ENCODE peak calls at places on chromosomes 3 and 15, in six cellular contexts. One of them, this sample, is unnamed.

GRCh38 chr3:194761384-194761783 is 75.7 kb downstream of the FAM43A start:
- DNase-seq in sigmoid colon: peak; percentile 42
- DNase-seq in adipocyte: no peak
- DNase-seq in OCI-LY7: no peak
- DNase-seq in adrenal gland: peak; percentile 57
- DNase-seq in mammary epithelial cell: peak; percentile 30
- DNase-seq in this sample: peak; percentile 32

GRCh38 chr3:126982125-126982521 is 792 bp upstream of the PLXNA1 start:
- DNase-seq in sigmoid colon: no peak
- DNase-seq in adipocyte: no peak
- DNase-seq in OCI-LY7: no peak
- DNase-seq in adrenal gland: no peak
- DNase-seq in mammary epithelial cell: peak; percentile 64
- DNase-seq in this sample: peak; percentile 7

GRCh38 chr3:194326192-194327029 is 24.7 kb downstream of the CPN2 start:
- DNase-seq in sigmoid colon: no peak
- DNase-seq in adipocyte: no peak
- DNase-seq in OCI-LY7: no peak
- DNase-seq in adrenal gland: no peak
- DNase-seq in mammary epithelial cell: peak; percentile 29
- DNase-seq in this sample: no peak

GRCh38 chr3:150449169-150449721 is 41.1 kb downstream of the TSC22D2 start:
- DNase-seq in sigmoid colon: no peak
- DNase-seq in adipocyte: peak; percentile 74
- DNase-seq in OCI-LY7: no peak
- DNase-seq in adrenal gland: no peak
- DNase-seq in mammary epithelial cell: peak; percentile 70
- DNase-seq in this sample: peak; percentile 80

GRCh38 chr3:120364821-120365220 is 15.7 kb upstream of the LRRC58 start:
- DNase-seq in sigmoid colon: no peak
- DNase-seq in adipocyte: peak; percentile 52
- DNase-seq in OCI-LY7: no peak
- DNase-seq in adrenal gland: no peak
- DNase-seq in mammary epithelial cell: peak; percentile 16
- DNase-seq in this sample: no peak

GRCh38 chr15:65942436-65942835 is 73.1 kb downstream of the RAB11A start:
- DNase-seq in sigmoid colon: no peak
- DNase-seq in adipocyte: no peak
- DNase-seq in OCI-LY7: no peak
- DNase-seq in adrenal gland: no peak
- DNase-seq in mammary epithelial cell: no peak
- DNase-seq in this sample: no peak

GRCh38 chr15:31483053-31483923 is 156.7 kb downstream of the KLF13 start:
- DNase-seq in sigmoid colon: no peak
- DNase-seq in adipocyte: peak; percentile 33
- DNase-seq in OCI-LY7: no peak
- DNase-seq in adrenal gland: peak; percentile 49
- DNase-seq in mammary epithelial cell: no peak
- DNase-seq in this sample: no peak

GRCh38 chr3:10366681-10367101 is 45.8 kb upstream of the SEC13 start:
- DNase-seq in sigmoid colon: no peak
- DNase-seq in adipocyte: peak; percentile 89
- DNase-seq in OCI-LY7: no peak
- DNase-seq in adrenal gland: no peak
- DNase-seq in mammary epithelial cell: peak; percentile 92
- DNase-seq in this sample: peak; percentile 96

GRCh38 chr15:89837134-89837829 is 22.6 kb upstream of the ANPEP start:
- DNase-seq in sigmoid colon: no peak
- DNase-seq in adipocyte: peak; percentile 50
- DNase-seq in OCI-LY7: no peak
- DNase-seq in adrenal gland: no peak
- DNase-seq in mammary epithelial cell: peak; percentile 76
- DNase-seq in this sample: peak; percentile 34

GRCh38 chr3:71585891-71586809 is 2.6 kb upstream of the FOXP1 start:
- DNase-seq in sigmoid colon: no peak
- DNase-seq in adipocyte: peak; percentile 79
- DNase-seq in OCI-LY7: peak; percentile 57
- DNase-seq in adrenal gland: no peak
- DNase-seq in mammary epithelial cell: no peak
- DNase-seq in this sample: peak; percentile 56

GRCh38 chr3:140441006-140441405 is 236.9 kb upstream of the TRIM42 start:
- DNase-seq in sigmoid colon: no peak
- DNase-seq in adipocyte: peak; percentile 72
- DNase-seq in OCI-LY7: no peak
- DNase-seq in adrenal gland: peak; percentile 84
- DNase-seq in mammary epithelial cell: peak; percentile 77
- DNase-seq in this sample: peak; percentile 72

GRCh38 chr3:63864008-63864871 is 573 bp downstream of the ATXN7 start:
- DNase-seq in sigmoid colon: no peak
- DNase-seq in adipocyte: peak; percentile 53
- DNase-seq in OCI-LY7: peak; percentile 57
- DNase-seq in adrenal gland: peak; percentile 67
- DNase-seq in mammary epithelial cell: peak; percentile 9
- DNase-seq in this sample: no peak

GRCh38 chr15:75104804-75105557 is 81.6 kb downstream of the PPCDC start:
- DNase-seq in sigmoid colon: no peak
- DNase-seq in adipocyte: peak; percentile 96
- DNase-seq in OCI-LY7: peak; percentile 62
- DNase-seq in adrenal gland: peak; percentile 65
- DNase-seq in mammary epithelial cell: peak; percentile 95
- DNase-seq in this sample: peak; percentile 99

DNA sequence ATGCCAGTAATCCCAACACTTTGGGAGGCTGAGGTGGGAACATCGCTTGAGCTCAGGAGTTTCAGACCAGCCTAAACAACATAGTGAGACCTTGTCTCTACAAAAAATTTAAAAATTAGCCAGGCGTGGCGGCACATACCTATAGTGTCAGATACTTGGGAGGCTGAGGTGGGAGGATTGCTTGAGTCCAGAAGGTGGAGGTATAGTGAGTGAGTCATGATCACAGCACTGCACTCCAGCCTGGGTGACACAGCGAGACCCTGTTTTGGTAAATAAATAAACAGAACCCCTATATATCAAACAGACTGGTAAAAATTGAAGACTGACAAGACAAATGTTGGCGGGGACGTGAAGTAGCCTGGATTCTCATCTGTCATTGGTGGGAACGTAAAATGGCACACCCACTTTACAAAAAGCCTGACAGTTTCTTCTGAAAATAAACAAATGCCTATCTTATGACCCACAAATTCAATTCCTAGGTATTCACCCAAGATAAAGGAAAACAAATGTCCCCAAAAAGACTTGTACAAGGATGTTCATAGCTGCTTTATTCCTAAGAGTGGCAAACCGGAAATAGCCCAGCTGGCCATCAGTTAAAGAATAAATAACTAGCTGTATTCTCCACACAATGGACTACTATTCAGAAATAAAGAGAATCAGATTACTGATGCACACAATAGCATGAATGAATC is 47.0 kb upstream of the GK5 start:
- DNase-seq in sigmoid colon: no peak
- DNase-seq in adipocyte: no peak
- DNase-seq in OCI-LY7: no peak
- DNase-seq in adrenal gland: no peak
- DNase-seq in mammary epithelial cell: no peak
- DNase-seq in this sample: no peak
- H3K4me1 ChIP-seq in sigmoid colon: no peaks in the 10 kb centered on the region
- H3K4me1 ChIP-seq in adipocyte: peaks cover 26% of the 10 kb centered on the region
- H3K4me1 ChIP-seq in OCI-LY7: no peaks in the 10 kb centered on the region
- H3K4me1 ChIP-seq in adrenal gland: peaks cover 24% of the 10 kb centered on the region
- H3K4me1 ChIP-seq in mammary epithelial cell: peaks cover 7% of the 10 kb centered on the region
- H3K4me1 ChIP-seq in this sample: no peaks in the 10 kb centered on the region

DNA sequence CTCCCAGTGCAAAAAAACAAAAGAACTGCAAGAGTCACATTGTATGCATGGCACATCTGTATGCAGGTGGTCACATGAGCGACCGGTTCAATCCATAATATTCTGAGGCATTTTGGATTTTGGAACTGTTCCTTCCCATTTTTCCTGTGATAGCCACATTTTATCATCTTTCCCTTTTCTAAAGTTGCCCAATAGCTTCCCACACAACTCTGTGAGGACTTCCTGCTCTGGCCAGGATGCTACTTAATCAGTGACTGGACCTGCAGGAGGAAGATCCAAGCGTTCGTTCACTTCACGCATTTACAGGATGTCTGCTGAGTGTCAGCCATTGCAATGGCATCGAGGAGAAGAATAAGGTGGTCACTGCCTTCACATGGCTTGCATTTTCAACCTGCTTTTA is 9.8 kb downstream of the KLHL6 start:
- DNase-seq in sigmoid colon: no peak
- DNase-seq in adipocyte: no peak
- DNase-seq in OCI-LY7: no peak
- DNase-seq in adrenal gland: no peak
- DNase-seq in mammary epithelial cell: no peak
- DNase-seq in this sample: no peak
- H3K4me1 ChIP-seq in sigmoid colon: no peaks in the 10 kb centered on the region
- H3K4me1 ChIP-seq in adipocyte: peaks cover 11% of the 10 kb centered on the region
- H3K4me1 ChIP-seq in OCI-LY7: peaks cover 100% of the 10 kb centered on the region
- H3K4me1 ChIP-seq in adrenal gland: no peaks in the 10 kb centered on the region
- H3K4me1 ChIP-seq in mammary epithelial cell: peaks cover 10% of the 10 kb centered on the region
- H3K4me1 ChIP-seq in this sample: no peaks in the 10 kb centered on the region

GRCh38 chr3:112654492-112654891 is 13.5 kb upstream of the CCDC80 start:
- DNase-seq in sigmoid colon: no peak
- DNase-seq in adipocyte: no peak
- DNase-seq in OCI-LY7: no peak
- DNase-seq in adrenal gland: no peak
- DNase-seq in mammary epithelial cell: no peak
- DNase-seq in this sample: peak; percentile 31

GRCh38 chr3:112653209-112653871 is 12.4 kb upstream of the CCDC80 start:
- DNase-seq in sigmoid colon: peak; percentile 68
- DNase-seq in adipocyte: peak; percentile 92
- DNase-seq in OCI-LY7: no peak
- DNase-seq in adrenal gland: no peak
- DNase-seq in mammary epithelial cell: peak; percentile 90
- DNase-seq in this sample: peak; percentile 94

GRCh38 chr3:112656045-112656444 is 15.1 kb upstream of the CCDC80 start:
- DNase-seq in sigmoid colon: no peak
- DNase-seq in adipocyte: no peak
- DNase-seq in OCI-LY7: no peak
- DNase-seq in adrenal gland: no peak
- DNase-seq in mammary epithelial cell: no peak
- DNase-seq in this sample: peak; percentile 42

GRCh38 chr3:112654979-112655378 is 14.0 kb upstream of the CCDC80 start:
- DNase-seq in sigmoid colon: no peak
- DNase-seq in adipocyte: no peak
- DNase-seq in OCI-LY7: no peak
- DNase-seq in adrenal gland: no peak
- DNase-seq in mammary epithelial cell: no peak
- DNase-seq in this sample: no peak

GRCh38 chr3:112653881-112654300 is 12.9 kb upstream of the CCDC80 start:
- DNase-seq in sigmoid colon: peak; percentile 83
- DNase-seq in adipocyte: peak; percentile 84
- DNase-seq in OCI-LY7: no peak
- DNase-seq in adrenal gland: no peak
- DNase-seq in mammary epithelial cell: peak; percentile 64
- DNase-seq in this sample: peak; percentile 72
- H3K4me1 ChIP-seq in sigmoid colon: peaks cover 26% of the 10 kb centered on the region
- H3K4me1 ChIP-seq in adipocyte: peaks cover 61% of the 10 kb centered on the region
- H3K4me1 ChIP-seq in OCI-LY7: no peaks in the 10 kb centered on the region
- H3K4me1 ChIP-seq in adrenal gland: no peaks in the 10 kb centered on the region
- H3K4me1 ChIP-seq in mammary epithelial cell: peaks cover 53% of the 10 kb centered on the region
- H3K4me1 ChIP-seq in this sample: peaks cover 67% of the 10 kb centered on the region

GRCh38 chr15:63234479-63234878 is 42.9 kb upstream of the APH1B start:
- DNase-seq in sigmoid colon: peak; percentile 81
- DNase-seq in adipocyte: peak; percentile 65
- DNase-seq in OCI-LY7: no peak
- DNase-seq in adrenal gland: peak; percentile 84
- DNase-seq in mammary epithelial cell: peak; percentile 44
- DNase-seq in this sample: peak; percentile 22

GRCh38 chr15:63231717-63232116 is 42.3 kb downstream of the RAB8B start:
- DNase-seq in sigmoid colon: no peak
- DNase-seq in adipocyte: no peak
- DNase-seq in OCI-LY7: no peak
- DNase-seq in adrenal gland: no peak
- DNase-seq in mammary epithelial cell: no peak
- DNase-seq in this sample: no peak

GRCh38 chr15:63232400-63232799 is 43.0 kb downstream of the RAB8B start:
- DNase-seq in sigmoid colon: no peak
- DNase-seq in adipocyte: no peak
- DNase-seq in OCI-LY7: peak; percentile 17
- DNase-seq in adrenal gland: no peak
- DNase-seq in mammary epithelial cell: no peak
- DNase-seq in this sample: peak; percentile 56

GRCh38 chr15:63233667-63234419 is 43.6 kb upstream of the APH1B start:
- DNase-seq in sigmoid colon: no peak
- DNase-seq in adipocyte: peak; percentile 62
- DNase-seq in OCI-LY7: no peak
- DNase-seq in adrenal gland: no peak
- DNase-seq in mammary epithelial cell: no peak
- DNase-seq in this sample: peak; percentile 48

DNA sequence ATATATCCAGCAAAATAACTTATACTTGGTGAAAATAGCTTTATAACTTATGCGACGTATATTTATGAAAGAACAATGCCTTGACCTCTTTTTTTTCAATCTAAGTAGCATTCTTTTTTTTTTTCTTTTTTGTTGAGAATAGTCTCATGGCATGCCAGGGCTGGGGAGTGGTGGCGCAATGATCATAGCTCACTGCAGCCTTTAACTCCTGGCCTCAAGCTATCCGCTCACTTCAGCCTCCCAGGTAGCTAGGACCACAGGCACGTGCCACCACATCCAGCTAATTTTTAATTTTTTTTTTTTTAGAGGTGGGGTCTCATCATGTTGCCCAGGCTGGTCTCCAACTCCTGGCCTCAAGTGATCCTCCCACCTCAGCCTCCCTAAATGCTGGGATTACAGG is 43.5 kb downstream of the RAB8B start:
- DNase-seq in sigmoid colon: peak; percentile 68
- DNase-seq in adipocyte: no peak
- DNase-seq in OCI-LY7: no peak
- DNase-seq in adrenal gland: peak; percentile 63
- DNase-seq in mammary epithelial cell: no peak
- DNase-seq in this sample: no peak
- H3K4me1 ChIP-seq in sigmoid colon: peaks cover 19% of the 10 kb centered on the region
- H3K4me1 ChIP-seq in adipocyte: peaks cover 55% of the 10 kb centered on the region
- H3K4me1 ChIP-seq in OCI-LY7: peaks cover 21% of the 10 kb centered on the region
- H3K4me1 ChIP-seq in adrenal gland: peaks cover 76% of the 10 kb centered on the region
- H3K4me1 ChIP-seq in mammary epithelial cell: peaks cover 34% of the 10 kb centered on the region
- H3K4me1 ChIP-seq in this sample: peaks cover 56% of the 10 kb centered on the region

GRCh38 chr3:172063456-172064432 is 24.4 kb downstream of the FNDC3B start:
- DNase-seq in sigmoid colon: no peak
- DNase-seq in adipocyte: no peak
- DNase-seq in OCI-LY7: no peak
- DNase-seq in adrenal gland: no peak
- DNase-seq in mammary epithelial cell: no peak
- DNase-seq in this sample: no peak

GRCh38 chr3:172065534-172065933 is 26.2 kb downstream of the FNDC3B start:
- DNase-seq in sigmoid colon: no peak
- DNase-seq in adipocyte: peak; percentile 79
- DNase-seq in OCI-LY7: no peak
- DNase-seq in adrenal gland: no peak
- DNase-seq in mammary epithelial cell: no peak
- DNase-seq in this sample: no peak

GRCh38 chr3:172066880-172067778 is 27.8 kb downstream of the FNDC3B start:
- DNase-seq in sigmoid colon: no peak
- DNase-seq in adipocyte: no peak
- DNase-seq in OCI-LY7: no peak
- DNase-seq in adrenal gland: no peak
- DNase-seq in mammary epithelial cell: no peak
- DNase-seq in this sample: no peak

GRCh38 chr3:172067837-172068440 is 28.6 kb downstream of the FNDC3B start:
- DNase-seq in sigmoid colon: no peak
- DNase-seq in adipocyte: no peak
- DNase-seq in OCI-LY7: no peak
- DNase-seq in adrenal gland: no peak
- DNase-seq in mammary epithelial cell: no peak
- DNase-seq in this sample: no peak

GRCh38 chr3:172065967-172066762 is 26.8 kb downstream of the FNDC3B start:
- DNase-seq in sigmoid colon: no peak
- DNase-seq in adipocyte: peak; percentile 55
- DNase-seq in OCI-LY7: no peak
- DNase-seq in adrenal gland: no peak
- DNase-seq in mammary epithelial cell: no peak
- DNase-seq in this sample: peak; percentile 18
- H3K4me1 ChIP-seq in sigmoid colon: peaks cover 68% of the 10 kb centered on the region
- H3K4me1 ChIP-seq in adipocyte: peaks cover 86% of the 10 kb centered on the region
- H3K4me1 ChIP-seq in OCI-LY7: peaks cover 38% of the 10 kb centered on the region
- H3K4me1 ChIP-seq in adrenal gland: peaks cover 86% of the 10 kb centered on the region
- H3K4me1 ChIP-seq in mammary epithelial cell: peaks cover 10% of the 10 kb centered on the region
- H3K4me1 ChIP-seq in this sample: peaks cover 20% of the 10 kb centered on the region

This sample was measured in PC-3.